ENCODE peak calls at places on chromosome 18, in ten cellular contexts. N is HEK293T; D is activated CD8-positive, alpha-beta memory T cell treated with anti-CD3 and anti-CD28 coated beads, Interleukin-2, amount 10 ng/mL, durations not matched to agents 7 days and 5 days; F is ACHN; L is left lung; M is anterior cingulate cortex; K is amniotic epithelial cell; U is NCI-H1417; Q is cardiac fibroblast; X is NCI-H2107. J is an unnamed sample.

GRCh38 chr18:25144835-25145234 is 207.1 kb downstream of the ZNF521 start:
- DNase-seq in U (no peak), Q (peak; percentile 78), L (no peak), D (no peak), M (no peak), F (no peak), X (no peak), N (no peak), K (peak; percentile 44), J (peak; percentile 44)

GRCh38 chr18:74791501-74792188 is 194.0 kb downstream of the ZNF407 start:
- DNase-seq in U (no peak), D (no peak), M (no peak), L (no peak), N (no peak), X (no peak), K (no peak), F (no peak), Q (no peak), J (no peak)

GRCh38 chr18:50582500-50582899 is 22.6 kb downstream of the MAPK4 start:
- DNase-seq in L (no peak), N (no peak), F (no peak), K (no peak), X (no peak), Q (no peak), U (no peak), M (no peak), D (no peak), J (no peak)

GRCh38 chr18:21484851-21485636 is 115.5 kb downstream of the ESCO1 start:
- DNase-seq in U (peak; percentile 16), D (no peak), L (no peak), M (no peak), N (no peak), F (no peak), K (peak; percentile 9), X (no peak), Q (peak; percentile 41), J (no peak)

GRCh38 chr18:30709598-30709997 is 332.9 kb downstream of the DSC3 start:
- DNase-seq in N (no peak), X (no peak), K (peak; percentile 44), U (peak; percentile 30), L (no peak), F (no peak), Q (no peak), M (no peak), D (no peak), J (no peak)

GRCh38 chr18:76557026-76557575 is 62.1 kb upstream of the ZNF516 start:
- DNase-seq in M (no peak), F (peak; percentile 51), D (no peak), X (no peak), K (no peak), N (no peak), Q (no peak), L (no peak), U (no peak), J (no peak)

GRCh38 chr18:74108460-74108859 is 39.2 kb downstream of the FBXO15 start:
- DNase-seq in D (no peak), L (no peak), M (no peak), U (no peak), Q (no peak), F (no peak), K (no peak), N (no peak), X (no peak), J (no peak)

GRCh38 chr18:78542204-78542603 is 437.4 kb upstream of the SALL3 start:
- DNase-seq in F (no peak), D (no peak), M (no peak), L (peak; percentile 80), K (no peak), N (no peak), Q (peak; percentile 13), U (no peak), X (no peak), J (no peak)

GRCh38 chr18:10230072-10230471 is 224.4 kb upstream of the APCDD1 start:
- DNase-seq in M (no peak), U (no peak), K (peak; percentile 97), Q (peak; percentile 82), X (no peak), N (no peak), F (peak; percentile 70), L (no peak), D (no peak), J (peak; percentile 46)

GRCh38 chr18:56505293-56505692 is 133.1 kb downstream of the TXNL1 start:
- DNase-seq in M (no peak), X (no peak), F (no peak), D (no peak), L (no peak), N (no peak), K (no peak), U (no peak), Q (no peak), J (no peak)

GRCh38 chr18:8908792-8909510 is 193.5 kb upstream of the NDUFV2 start:
- DNase-seq in U (no peak), X (no peak), M (no peak), Q (no peak), D (no peak), L (no peak), F (no peak), N (no peak), K (peak; percentile 8), J (no peak)

GRCh38 chr18:12336887-12337286 is 28.8 kb downstream of the TUBB6 start:
- DNase-seq in N (no peak), U (peak; percentile 21), K (peak; percentile 81), M (no peak), Q (no peak), X (no peak), F (peak; percentile 23), L (no peak), D (no peak), J (peak; percentile 10)

GRCh38 chr18:57542801-57543427 is 43.6 kb downstream of the FECH start:
- DNase-seq in L (no peak), X (peak; percentile 40), M (no peak), F (no peak), K (no peak), N (no peak), D (no peak), Q (peak; percentile 6), U (peak; percentile 47), J (peak; percentile 45)

GRCh38 chr18:58321986-58322385 is 278.0 kb downstream of the NEDD4L start:
- DNase-seq in K (peak; percentile 47), X (peak; percentile 69), U (peak; percentile 93), D (peak; percentile 52), N (peak; percentile 39), M (no peak), F (peak; percentile 47), L (peak; percentile 66), Q (peak; percentile 77), J (no peak)

GRCh38 chr18:54149078-54149697 is 75.3 kb downstream of the MBD2 start:
- DNase-seq in Q (peak; percentile 91), F (peak; percentile 83), K (peak; percentile 91), U (no peak), L (peak; percentile 44), M (no peak), X (no peak), D (peak; percentile 76), N (no peak), J (peak; percentile 80)

GRCh38 chr18:73908323-73908722 is 239.3 kb downstream of the FBXO15 start:
- DNase-seq in X (no peak), F (peak; percentile 22), U (no peak), N (peak; percentile 16), L (no peak), D (no peak), K (peak; percentile 16), M (no peak), Q (peak; percentile 35), J (no peak)

GRCh38 chr18:54742654-54743053 is 85.6 kb upstream of the RAB27B start:
- DNase-seq in M (no peak), N (no peak), D (no peak), X (no peak), F (no peak), Q (peak; percentile 99), K (peak; percentile 100), U (peak; percentile 28), L (peak; percentile 54), J (peak; percentile 98)

GRCh38 chr18:51603551-51603950 is 406.1 kb upstream of the MEX3C start:
- DNase-seq in U (peak; percentile 96), X (no peak), F (no peak), L (no peak), M (no peak), D (no peak), K (no peak), Q (no peak), N (no peak), J (no peak)

GRCh38 chr18:12307251-12307736 is 747 bp upstream of the TUBB6 start:
- DNase-seq in D (no peak), K (peak; percentile 66), L (peak; percentile 59), X (no peak), Q (peak; percentile 75), F (no peak), N (no peak), M (no peak), U (no peak), J (no peak)

J was measured in AG04449.